ENCODE peak calls at places on chromosomes 12 and 14, in six cellular contexts. Y is heart left ventricle, X is breast epithelium, V is uterus, L is transverse colon, W is Peyer's patch. R is an unnamed sample.

GRCh38 chr12:23099104-23099503 is 474.1 kb downstream of the ETNK1 start:
- DNase-seq in Y (no peak), X (no peak), V (no peak), L (no peak), W (no peak), R (no peak)

GRCh38 chr12:3532931-3533702 is 42.1 kb downstream of the PRMT8 start:
- DNase-seq in Y (no peak), X (no peak), V (no peak), L (no peak), W (no peak), R (no peak)

GRCh38 chr12:124392271-124392990 is 97.5 kb downstream of the RFLNA start:
- DNase-seq in Y (peak), X (no peak), V (no peak), L (peak), W (peak), R (no peak)

GRCh38 chr14:95319312-95320075 is at the start of gene CLMN:
- DNase-seq in Y (peak), X (no peak), V (peak), L (peak), W (peak), R (no peak)

GRCh38 chr12:115149685-115150378 is 465.9 kb upstream of the TBX3 start:
- DNase-seq in Y (no peak), X (no peak), V (no peak), L (no peak), W (no peak), R (no peak)

GRCh38 chr14:68779761-68780323 is 13.0 kb downstream of the ZFP36L1 start:
- DNase-seq in Y (peak), X (no peak), V (peak), L (peak), W (no peak), R (no peak)

GRCh38 chr12:47881826-47882427 is 22.9 kb downstream of the VDR start:
- DNase-seq in Y (no peak), X (no peak), V (peak), L (no peak), W (no peak), R (no peak)

GRCh38 chr12:1915082-1915968 is 3.1 kb downstream of the CACNA2D4 start:
- DNase-seq in Y (no peak), X (peak), V (peak), L (no peak), W (peak), R (no peak)

GRCh38 chr14:89040080-89040437 is 215.6 kb downstream of the TTC8 start:
- DNase-seq in Y (no peak), X (no peak), V (no peak), L (no peak), W (no peak), R (no peak)

GRCh38 chr12:116959845-116960514 is 49.2 kb downstream of the FBXW8 start:
- DNase-seq in Y (no peak), X (no peak), V (no peak), L (no peak), W (no peak), R (no peak)

GRCh38 chr12:2170376-2170775 is 117.6 kb downstream of the CACNA1C start:
- DNase-seq in Y (peak), X (no peak), V (no peak), L (no peak), W (no peak), R (no peak)

GRCh38 chr14:32473476-32473875 is 144.4 kb downstream of the AKAP6 start:
- DNase-seq in Y (peak), X (peak), V (peak), L (peak), W (no peak), R (no peak)

GRCh38 chr14:102020058-102020971 is 55.9 kb downstream of the DYNC1H1 start:
- DNase-seq in Y (no peak), X (no peak), V (no peak), L (no peak), W (no peak), R (no peak)

GRCh38 chr12:71840226-71840847 is 778 bp downstream of the TBC1D15 start:
- DNase-seq in Y (no peak), X (no peak), V (no peak), L (no peak), W (no peak), R (no peak)

GRCh38 chr12:63068857-63069442 is 82.1 kb downstream of the AVPR1A start:
- DNase-seq in Y (no peak), X (no peak), V (no peak), L (no peak), W (no peak), R (no peak)

GRCh38 chr12:94590428-94590827 is 59.9 kb downstream of the TMCC3 start:
- DNase-seq in Y (no peak), X (no peak), V (no peak), L (no peak), W (no peak), R (no peak)

GRCh38 chr14:50381823-50382287 is 14.8 kb downstream of the CDKL1 start:
- DNase-seq in Y (no peak), X (no peak), V (no peak), L (no peak), W (no peak), R (no peak)

GRCh38 chr12:68180792-68181744 is 21.5 kb upstream of the IFNG start:
- DNase-seq in Y (no peak), X (no peak), V (no peak), L (no peak), W (no peak), R (no peak)

GRCh38 chr12:3132636-3133409 is 55.6 kb downstream of the TSPAN9 start:
- DNase-seq in Y (peak), X (no peak), V (peak), L (no peak), W (no peak), R (no peak)

GRCh38 chr12:10634427-10634826 is 21.0 kb upstream of the MAGOHB start:
- DNase-seq in Y (no peak), X (no peak), V (no peak), L (no peak), W (no peak), R (no peak)

GRCh38 chr14:59150990-59151389 is 37.5 kb upstream of the DAAM1 start:
- DNase-seq in Y (no peak), X (no peak), V (no peak), L (no peak), W (peak), R (no peak)

GRCh38 chr12:101670007-101670671 is 27.3 kb upstream of the CHPT1 start:
- DNase-seq in Y (no peak), X (no peak), V (no peak), L (peak), W (peak), R (no peak)

GRCh38 chr14:63562414-63562813 is 19.2 kb upstream of the PPP2R5E start:
- DNase-seq in Y (no peak), X (no peak), V (no peak), L (no peak), W (no peak), R (no peak)

GRCh38 chr14:101823511-101824120 is 62.1 kb downstream of the PPP2R5C start:
- DNase-seq in Y (peak), X (no peak), V (peak), L (peak), W (peak), R (no peak)

GRCh38 chr12:131090254-131091210 is 136.8 kb downstream of the ADGRD1 start:
- DNase-seq in Y (no peak), X (no peak), V (peak), L (peak), W (no peak), R (no peak)

GRCh38 chr14:33657478-33657877 is 293.4 kb downstream of the EGLN3 start:
- DNase-seq in Y (no peak), X (no peak), V (no peak), L (no peak), W (no peak), R (no peak)

GRCh38 chr14:76763362-76764041 is 2.2 kb downstream of the VASH1 start:
- DNase-seq in Y (peak), X (no peak), V (no peak), L (no peak), W (peak), R (no peak)

GRCh38 chr14:100727565-100728240 is 1.0 kb downstream of the DLK1 start:
- DNase-seq in Y (no peak), X (no peak), V (no peak), L (no peak), W (no peak), R (no peak)

GRCh38 chr14:100725587-100726387 is 905 bp upstream of the DLK1 start:
- DNase-seq in Y (no peak), X (no peak), V (no peak), L (no peak), W (no peak), R (no peak)

GRCh38 chr14:100726812-100727564 is at the start of gene DLK1:
- DNase-seq in Y (no peak), X (no peak), V (no peak), L (no peak), W (no peak), R (no peak)

GRCh38 chr14:100724061-100724460 is 2.6 kb upstream of the DLK1 start:
- DNase-seq in Y (no peak), X (no peak), V (no peak), L (no peak), W (no peak), R (no peak)

GRCh38 chr14:100726467-100726811 is 253 bp upstream of the DLK1 start:
- DNase-seq in Y (no peak), X (no peak), V (no peak), L (no peak), W (no peak), R (no peak)
- TF ChIP-seq POLR2A in Y (no peak), X (no peak), V (no peak), L (no peak), W (no peak), R (no peak)

GRCh38 chr12:103975368-103975767 is 9.7 kb downstream of the TDG start:
- DNase-seq in Y (no peak), X (no peak), V (no peak), L (no peak), W (no peak), R (no peak)

GRCh38 chr12:103978384-103978982 is 12.8 kb downstream of the TDG start:
- DNase-seq in Y (no peak), X (no peak), V (no peak), L (no peak), W (no peak), R (no peak)

GRCh38 chr12:103969391-103969790 is 3.7 kb downstream of the TDG start:
- DNase-seq in Y (no peak), X (no peak), V (no peak), L (no peak), W (no peak), R (no peak)

DNA sequence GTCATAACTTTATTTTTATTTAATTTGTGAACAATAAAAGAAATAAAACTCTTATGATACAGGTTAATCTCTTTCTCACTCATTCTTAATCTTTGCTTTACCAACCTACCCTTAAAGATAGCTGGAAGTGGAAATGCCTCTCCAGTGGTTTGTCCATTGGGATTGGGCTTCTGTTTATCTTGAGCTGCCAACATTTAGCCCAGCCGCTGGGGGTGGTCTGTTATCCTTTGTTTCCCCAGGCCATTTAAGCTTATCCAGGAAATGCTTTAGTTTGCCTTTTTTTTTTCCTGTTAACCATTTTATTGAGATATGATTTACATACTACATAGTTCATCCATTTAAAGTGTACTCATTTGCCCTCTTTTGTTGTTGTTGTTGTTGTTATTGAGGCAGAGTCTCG is 8.2 kb downstream of the TDG start:
- DNase-seq in Y (no peak), X (no peak), V (no peak), L (no peak), W (no peak), R (no peak)
- TF ChIP-seq POLR2A in Y (no peak), X (no peak), V (no peak), L (no peak), W (no peak), R (no peak)

DNA sequence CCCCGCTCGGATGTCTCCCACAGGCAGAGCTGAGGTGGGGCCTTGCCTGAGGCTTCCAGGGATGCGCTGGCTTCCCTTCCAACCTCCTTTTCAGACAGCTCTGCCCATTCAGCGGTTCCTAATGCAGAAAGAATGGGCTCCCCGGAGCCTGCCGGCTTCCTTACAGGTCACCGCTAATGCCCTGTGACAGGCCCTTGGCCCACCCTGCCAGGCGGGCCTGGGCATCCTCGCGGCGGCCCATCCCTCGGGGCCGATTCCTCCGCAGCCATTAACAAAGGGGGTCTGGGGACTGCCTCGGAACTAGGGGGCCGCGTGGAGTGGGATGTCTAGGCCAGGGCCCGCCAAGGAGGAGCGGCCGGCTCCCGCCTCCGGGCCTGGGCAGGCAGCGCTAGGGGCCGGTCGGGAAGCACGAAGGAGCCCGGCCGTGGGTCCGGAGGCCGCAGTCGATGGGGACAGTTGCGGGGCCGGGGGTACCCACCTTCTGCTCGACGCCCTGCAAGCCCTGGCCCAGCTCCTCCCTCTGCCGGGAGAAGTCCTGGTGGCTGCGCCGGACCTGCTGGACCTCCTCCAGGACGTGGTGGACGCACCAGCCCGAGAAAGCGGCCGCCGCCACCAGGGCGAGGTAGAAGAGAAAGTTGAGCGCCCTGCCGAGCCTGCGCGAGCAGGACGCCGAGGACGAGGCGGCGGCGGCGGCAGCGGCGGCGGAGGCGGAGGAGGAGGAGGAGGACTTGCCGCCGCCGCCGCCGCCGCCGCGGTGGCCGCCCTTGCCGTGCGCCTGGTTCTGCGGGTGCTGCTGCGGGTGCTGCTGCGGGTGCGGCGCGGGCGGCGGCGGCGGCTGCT is 709 bp downstream of the CKAP4 start:
- DNase-seq in Y (peak), X (peak), V (peak), L (peak), W (peak), R (no peak)
- TF ChIP-seq POLR2A in Y (no peak), X (no peak), V (no peak), L (peak), W (no peak), R (no peak)

GRCh38 chr14:39108791-39109190 is 5.3 kb upstream of the GEMIN2 start:
- DNase-seq in Y (no peak), X (no peak), V (no peak), L (no peak), W (no peak), R (no peak)

GRCh38 chr14:39113685-39114072 is 444 bp upstream of the GEMIN2 start:
- DNase-seq in Y (no peak), X (no peak), V (no peak), L (no peak), W (no peak), R (no peak)

GRCh38 chr14:39114073-39114838 is at the start of gene GEMIN2:
- DNase-seq in Y (peak), X (peak), V (peak), L (peak), W (peak), R (peak)

GRCh38 chr14:39107624-39108023 is 4.6 kb upstream of the SEC23A start:
- DNase-seq in Y (no peak), X (no peak), V (no peak), L (no peak), W (no peak), R (no peak)

GRCh38 chr14:39109893-39110715 is 4.0 kb upstream of the GEMIN2 start:
- DNase-seq in Y (no peak), X (no peak), V (no peak), L (no peak), W (no peak), R (no peak)
- TF ChIP-seq POLR2A in Y (no peak), X (no peak), V (no peak), L (no peak), W (no peak), R (no peak)

GRCh38 chr12:52242442-52243263 is 9.6 kb downstream of the KRT7 start:
- DNase-seq in Y (no peak), X (peak), V (no peak), L (no peak), W (no peak), R (no peak)
- TF ChIP-seq POLR2A in Y (no peak), X (no peak), V (no peak), L (no peak), W (no peak), R (no peak)

DNA sequence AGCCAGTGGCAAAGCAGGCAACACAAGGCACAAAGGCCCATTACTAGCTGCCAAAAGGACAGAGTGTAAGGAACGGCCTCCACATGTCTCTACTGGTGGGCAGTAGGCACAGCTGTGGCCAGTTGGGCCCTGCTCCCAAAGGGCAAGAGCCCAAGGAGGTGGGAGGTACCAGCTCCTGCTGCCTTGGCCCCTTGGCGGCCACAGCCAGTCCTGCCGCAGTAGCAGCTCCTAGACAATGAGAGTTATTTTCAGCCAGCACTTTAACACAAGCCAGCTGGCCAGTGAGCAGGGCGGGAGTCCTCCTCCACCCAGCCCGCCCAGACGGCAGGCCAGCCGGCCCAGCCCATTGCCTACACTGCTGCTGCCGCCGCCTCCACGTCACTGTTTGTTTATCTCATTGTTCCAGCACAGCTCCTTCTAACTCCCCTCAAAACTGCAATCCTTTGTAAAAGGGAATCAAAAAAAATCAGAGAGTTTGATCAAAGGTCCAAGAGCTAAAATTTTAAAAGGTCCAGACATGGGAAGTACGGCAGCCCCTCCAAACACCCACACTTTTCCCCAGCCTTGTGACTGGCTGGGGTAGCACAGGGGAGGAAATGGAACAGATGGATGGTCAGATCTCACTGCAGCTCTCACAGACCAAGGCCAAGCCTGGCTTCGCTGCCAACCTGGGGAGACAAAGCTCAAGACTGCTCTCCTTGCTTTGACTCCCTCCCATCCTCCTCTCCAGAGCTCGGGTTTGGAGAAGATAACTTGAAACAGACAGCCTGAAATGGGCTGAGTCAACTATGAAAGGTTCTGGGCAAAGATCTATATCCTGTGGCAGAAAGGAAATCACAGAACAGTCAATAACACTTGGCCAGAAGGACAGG is 33.5 kb downstream of the FMNL3 start:
- DNase-seq in Y (peak), X (peak), V (peak), L (peak), W (peak), R (peak)
- TF ChIP-seq POLR2A in Y (peak), X (no peak), V (peak), L (peak), W (no peak), R (no peak)

DNA sequence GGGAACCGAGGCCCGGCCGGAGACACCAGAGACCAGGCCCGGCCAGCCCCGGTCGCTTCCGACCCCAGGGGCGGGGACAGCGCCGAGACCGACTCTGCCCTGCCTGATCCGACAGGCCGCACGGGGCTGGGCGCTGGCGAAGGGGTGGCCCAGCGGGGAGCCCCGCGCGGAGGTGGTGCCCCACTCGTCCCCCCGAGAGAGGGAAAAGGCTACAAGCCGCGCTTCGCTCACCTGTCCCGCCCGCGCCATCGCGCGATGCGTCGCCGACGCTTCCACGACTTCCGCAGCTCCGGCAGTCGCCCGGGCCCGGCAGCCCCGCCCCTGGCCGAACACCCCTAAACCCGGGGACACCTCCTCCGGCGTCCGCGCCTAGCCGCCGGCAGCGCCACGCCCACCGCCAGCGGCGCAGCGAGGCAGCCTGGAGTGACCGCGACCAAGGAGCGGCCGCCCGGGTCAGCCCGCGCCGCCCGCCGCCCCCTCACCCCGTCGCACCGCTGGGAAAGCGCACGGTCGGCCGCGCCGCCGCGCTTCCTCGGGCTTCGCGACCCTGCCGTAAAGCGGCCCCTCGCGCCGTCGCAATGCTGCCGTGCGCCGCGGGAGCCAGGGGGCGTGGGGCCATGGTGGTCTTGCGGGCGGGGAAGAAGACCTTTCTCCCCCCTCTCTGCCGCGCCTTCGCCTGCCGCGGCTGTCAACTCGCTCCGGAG is at the start of the genes BAG5 and COA8:
- DNase-seq in Y (peak), X (no peak), V (peak), L (peak), W (peak), R (no peak)
- TF ChIP-seq POLR2A in Y (peak), X (peak), V (no peak), L (peak), W (peak), R (no peak)

DNA sequence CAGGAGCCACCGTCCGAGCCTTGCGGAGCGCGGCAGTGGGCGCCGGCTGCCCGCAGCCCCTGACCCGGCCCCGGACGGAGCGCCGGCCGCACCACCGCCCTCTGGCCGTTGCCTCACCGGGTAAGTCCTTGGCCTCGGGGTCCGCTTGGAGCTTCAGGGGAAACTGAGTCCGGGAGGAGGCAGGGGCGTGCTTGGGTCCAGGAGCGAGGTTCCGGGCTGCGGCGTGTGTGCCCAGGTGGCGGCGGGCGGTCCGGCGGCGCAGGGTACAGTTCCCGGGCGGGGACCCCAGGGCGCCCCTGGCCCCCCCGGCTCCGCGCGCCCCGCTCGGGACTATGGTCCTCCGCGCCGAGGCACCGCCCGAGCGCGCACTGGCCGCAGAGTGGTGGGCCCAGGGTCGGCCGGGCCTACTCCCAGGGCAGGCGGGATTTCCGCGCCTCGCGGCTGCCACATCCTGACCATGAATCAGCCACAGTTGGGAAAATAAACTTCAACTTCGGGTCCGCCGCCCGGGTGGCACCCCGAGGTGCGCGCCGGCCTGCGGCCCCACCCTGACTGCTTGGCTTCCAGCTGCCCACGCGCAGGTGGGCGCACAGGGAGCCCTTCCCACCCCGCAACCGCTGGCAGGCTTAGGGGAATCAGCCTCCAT is 325 bp downstream of the INF2 start:
- DNase-seq in Y (no peak), X (no peak), V (no peak), L (peak), W (no peak), R (no peak)
- TF ChIP-seq POLR2A in Y (no peak), X (no peak), V (no peak), L (peak), W (peak), R (no peak)